ENCODE peak calls at places on chromosomes 11 and 22, in ten cellular contexts. H, Y, L, N, I, Z, E, O, C and R are unnamed samples.

GRCh38 chr11:119755351-119756071 is 26.5 kb upstream of the NECTIN1 start:
- DNase-seq in H (no peak), Y (no peak), L (no peak), N (no peak), I (no peak), Z (peak), E (no peak), O (no peak), C (no peak), R (peak)

GRCh38 chr11:115083129-115083823 is 404.9 kb downstream of the NXPE2 start:
- DNase-seq in H (no peak), Y (no peak), L (no peak), N (no peak), I (no peak), Z (peak), E (no peak), O (no peak), C (no peak), R (no peak)

GRCh38 chr11:65810046-65810868 is 23.4 kb downstream of the OVOL1 start:
- DNase-seq in H (no peak), Y (no peak), L (no peak), N (no peak), I (no peak), Z (no peak), E (no peak), O (no peak), C (no peak), R (no peak)

GRCh38 chr22:28801845-28802594 is 1.7 kb upstream of the XBP1 start:
- DNase-seq in H (no peak), Y (no peak), L (no peak), N (no peak), I (no peak), Z (no peak), E (no peak), O (no peak), C (no peak), R (peak)

GRCh38 chr11:75850787-75851186 is 35.8 kb downstream of the UVRAG start:
- DNase-seq in H (peak), Y (no peak), L (no peak), N (no peak), I (no peak), Z (peak), E (no peak), O (no peak), C (no peak), R (no peak)

GRCh38 chr22:39088688-39089032 is 8.4 kb upstream of the APOBEC3H start:
- DNase-seq in H (no peak), Y (no peak), L (no peak), N (no peak), I (no peak), Z (no peak), E (no peak), O (no peak), C (no peak), R (peak)

GRCh38 chr11:88320149-88320559 is 17.4 kb downstream of the CTSC start:
- DNase-seq in H (peak), Y (peak), L (no peak), N (peak), I (peak), Z (peak), E (no peak), O (no peak), C (no peak), R (peak)

GRCh38 chr11:71485466-71485865 is 32.5 kb downstream of the NADSYN1 start:
- DNase-seq in H (no peak), Y (no peak), L (peak), N (no peak), I (no peak), Z (no peak), E (peak), O (no peak), C (no peak), R (no peak)

GRCh38 chr11:94133752-94134151 is 5.1 kb downstream of the PANX1 start:
- DNase-seq in H (no peak), Y (no peak), L (no peak), N (no peak), I (no peak), Z (no peak), E (no peak), O (no peak), C (no peak), R (no peak)

GRCh38 chr22:24091551-24092420 is 80.7 kb downstream of the CABIN1 start:
- DNase-seq in H (no peak), Y (no peak), L (no peak), N (no peak), I (no peak), Z (no peak), E (peak), O (no peak), C (no peak), R (peak)

GRCh38 chr11:69195819-69196218 is 40.1 kb downstream of the SMIM38 start:
- DNase-seq in H (no peak), Y (peak), L (no peak), N (no peak), I (no peak), Z (no peak), E (no peak), O (no peak), C (no peak), R (peak)

GRCh38 chr11:72321381-72321996 is 77.5 kb upstream of the PHOX2A start:
- DNase-seq in H (peak), Y (no peak), L (no peak), N (peak), I (peak), Z (no peak), E (no peak), O (no peak), C (no peak), R (peak)

GRCh38 chr22:42270178-42270511 is 308 bp downstream of the TCF20 start:
- DNase-seq in H (no peak), Y (no peak), L (no peak), N (no peak), I (no peak), Z (no peak), E (no peak), O (peak), C (no peak), R (no peak)

GRCh38 chr22:28855355-28856094 is 27.8 kb upstream of the ZNRF3 start:
- DNase-seq in H (peak), Y (peak), L (peak), N (peak), I (peak), Z (peak), E (peak), O (peak), C (peak), R (peak)

GRCh38 chr11:59429924-59430516 is 3.8 kb upstream of the OR5A2 start:
- DNase-seq in H (peak), Y (peak), L (no peak), N (peak), I (peak), Z (peak), E (peak), O (peak), C (peak), R (peak)

GRCh38 chr11:15073361-15074205 is at the start of gene CALCB:
- DNase-seq in H (peak), Y (peak), L (no peak), N (peak), I (no peak), Z (peak), E (no peak), O (no peak), C (no peak), R (peak)

GRCh38 chr11:13954591-13954990 is 7.9 kb upstream of the SPON1 start:
- DNase-seq in H (no peak), Y (no peak), L (no peak), N (no peak), I (no peak), Z (no peak), E (no peak), O (no peak), C (no peak), R (no peak)

GRCh38 chr22:25029181-25029580 is 76.7 kb downstream of the KIAA1671 start:
- DNase-seq in H (no peak), Y (no peak), L (no peak), N (no peak), I (no peak), Z (no peak), E (no peak), O (no peak), C (no peak), R (peak)

GRCh38 chr11:101011881-101012280 is 117.7 kb downstream of the PGR start:
- DNase-seq in H (no peak), Y (no peak), L (no peak), N (no peak), I (no peak), Z (no peak), E (no peak), O (no peak), C (no peak), R (no peak)

GRCh38 chr11:63518548-63518947 is 12.7 kb downstream of the LGALS12 start:
- DNase-seq in H (peak), Y (no peak), L (no peak), N (peak), I (peak), Z (no peak), E (no peak), O (no peak), C (peak), R (no peak)

GRCh38 chr11:34104680-34105078 is 750 bp upstream of the NAT10 start:
- DNase-seq in H (no peak), Y (no peak), L (no peak), N (no peak), I (no peak), Z (no peak), E (no peak), O (no peak), C (no peak), R (no peak)

GRCh38 chr11:134539285-134539684 is 127.2 kb upstream of the B3GAT1 start:
- DNase-seq in H (no peak), Y (no peak), L (no peak), N (no peak), I (no peak), Z (no peak), E (no peak), O (no peak), C (no peak), R (no peak)

GRCh38 chr22:19713650-19714319 is 518 bp upstream of the SEPTIN5 start:
- DNase-seq in H (no peak), Y (peak), L (no peak), N (no peak), I (no peak), Z (no peak), E (no peak), O (no peak), C (no peak), R (peak)

GRCh38 chr22:42316988-42317387 is 46.5 kb upstream of the TCF20 start:
- DNase-seq in H (peak), Y (peak), L (no peak), N (peak), I (no peak), Z (peak), E (no peak), O (no peak), C (peak), R (no peak)

GRCh38 chr22:19822301-19823117 is 32.2 kb downstream of the GNB1L start:
- DNase-seq in H (no peak), Y (peak), L (no peak), N (no peak), I (no peak), Z (no peak), E (no peak), O (no peak), C (no peak), R (no peak)

GRCh38 chr22:36081023-36081431 is 52.4 kb upstream of the RBFOX2 start:
- DNase-seq in H (peak), Y (peak), L (no peak), N (peak), I (peak), Z (no peak), E (peak), O (no peak), C (peak), R (peak)

GRCh38 chr11:70771099-70771885 is 373.0 kb downstream of the CTTN start:
- DNase-seq in H (no peak), Y (no peak), L (no peak), N (no peak), I (no peak), Z (no peak), E (no peak), O (no peak), C (no peak), R (peak)

GRCh38 chr22:24859587-24859986 is 53.6 kb downstream of the SGSM1 start:
- DNase-seq in H (no peak), Y (no peak), L (no peak), N (no peak), I (no peak), Z (no peak), E (no peak), O (no peak), C (no peak), R (peak)

GRCh38 chr11:77454867-77455655 is 18.8 kb downstream of the PAK1 start:
- DNase-seq in H (no peak), Y (no peak), L (no peak), N (no peak), I (no peak), Z (no peak), E (no peak), O (no peak), C (no peak), R (no peak)

GRCh38 chr22:28021998-28022660 is 103.1 kb upstream of the PITPNB start:
- DNase-seq in H (no peak), Y (no peak), L (no peak), N (no peak), I (no peak), Z (no peak), E (peak), O (no peak), C (no peak), R (peak)

GRCh38 chr11:2742201-2742600 is 42.4 kb upstream of the KCNQ1OT1 start:
- DNase-seq in H (no peak), Y (no peak), L (no peak), N (no peak), I (no peak), Z (no peak), E (no peak), O (no peak), C (no peak), R (peak)

GRCh38 chr11:33160147-33160546 is 1.1 kb downstream of the CSTF3 start:
- DNase-seq in H (peak), Y (peak), L (no peak), N (peak), I (peak), Z (peak), E (no peak), O (no peak), C (no peak), R (peak)

GRCh38 chr11:123300874-123301695 is 106.0 kb upstream of the CLMP start:
- DNase-seq in H (peak), Y (no peak), L (no peak), N (peak), I (no peak), Z (no peak), E (no peak), O (peak), C (peak), R (no peak)

GRCh38 chr11:73365352-73366264 is 10.6 kb upstream of the RELT start:
- DNase-seq in H (no peak), Y (no peak), L (no peak), N (no peak), I (no peak), Z (no peak), E (no peak), O (no peak), C (no peak), R (no peak)

GRCh38 chr22:50125029-50125428 is 35.2 kb downstream of the MOV10L1 start:
- DNase-seq in H (no peak), Y (no peak), L (no peak), N (no peak), I (no peak), Z (no peak), E (no peak), O (no peak), C (no peak), R (no peak)

GRCh38 chr11:91749231-91749630 is 475.4 kb upstream of the FAT3 start:
- DNase-seq in H (no peak), Y (no peak), L (no peak), N (no peak), I (no peak), Z (no peak), E (no peak), O (no peak), C (no peak), R (no peak)

GRCh38 chr22:24681236-24681635 is 78.2 kb downstream of the GGT1 start:
- DNase-seq in H (peak), Y (no peak), L (no peak), N (peak), I (peak), Z (no peak), E (no peak), O (no peak), C (peak), R (peak)

GRCh38 chr11:105000167-105000566 is 22.8 kb downstream of the CASP5 start:
- DNase-seq in H (peak), Y (no peak), L (no peak), N (no peak), I (peak), Z (peak), E (peak), O (peak), C (no peak), R (no peak)

GRCh38 chr11:74055938-74056337 is 47.1 kb upstream of the UCP3 start:
- DNase-seq in H (peak), Y (no peak), L (peak), N (peak), I (peak), Z (no peak), E (no peak), O (peak), C (peak), R (peak)

GRCh38 chr11:111913031-111913861 is 712 bp downstream of the HSPB2 start:
- DNase-seq in H (no peak), Y (no peak), L (peak), N (no peak), I (no peak), Z (no peak), E (no peak), O (no peak), C (no peak), R (peak)
- H3K4me3 ChIP-seq in H (no peak), Y (no peak), L (peak), N (no peak), I (no peak), Z (no peak), E (no peak), O (no peak), C (no peak), R (peak)

GRCh38 chr22:32805586-32805881 is 4.0 kb downstream of the TIMP3 start:
- DNase-seq in H (no peak), Y (no peak), L (no peak), N (no peak), I (no peak), Z (no peak), E (no peak), O (no peak), C (no peak), R (no peak)
- H3K4me3 ChIP-seq in H (no peak), Y (no peak), L (peak), N (no peak), I (no peak), Z (no peak), E (no peak), O (no peak), C (no peak), R (peak)

GRCh38 chr11:95984035-95984434 is 60.1 kb upstream of the MTMR2 start:
- DNase-seq in H (no peak), Y (no peak), L (no peak), N (no peak), I (no peak), Z (no peak), E (no peak), O (no peak), C (no peak), R (no peak)

GRCh38 chr11:95989780-95990179 is 65.9 kb upstream of the MTMR2 start:
- DNase-seq in H (no peak), Y (no peak), L (no peak), N (no peak), I (no peak), Z (no peak), E (no peak), O (no peak), C (no peak), R (no peak)

GRCh38 chr11:95989216-95989615 is 65.3 kb upstream of the MTMR2 start:
- DNase-seq in H (no peak), Y (no peak), L (no peak), N (no peak), I (no peak), Z (no peak), E (no peak), O (no peak), C (no peak), R (no peak)

GRCh38 chr11:95991101-95991500 is 67.2 kb upstream of the MTMR2 start:
- DNase-seq in H (no peak), Y (no peak), L (no peak), N (peak), I (no peak), Z (no peak), E (no peak), O (no peak), C (no peak), R (no peak)

DNA sequence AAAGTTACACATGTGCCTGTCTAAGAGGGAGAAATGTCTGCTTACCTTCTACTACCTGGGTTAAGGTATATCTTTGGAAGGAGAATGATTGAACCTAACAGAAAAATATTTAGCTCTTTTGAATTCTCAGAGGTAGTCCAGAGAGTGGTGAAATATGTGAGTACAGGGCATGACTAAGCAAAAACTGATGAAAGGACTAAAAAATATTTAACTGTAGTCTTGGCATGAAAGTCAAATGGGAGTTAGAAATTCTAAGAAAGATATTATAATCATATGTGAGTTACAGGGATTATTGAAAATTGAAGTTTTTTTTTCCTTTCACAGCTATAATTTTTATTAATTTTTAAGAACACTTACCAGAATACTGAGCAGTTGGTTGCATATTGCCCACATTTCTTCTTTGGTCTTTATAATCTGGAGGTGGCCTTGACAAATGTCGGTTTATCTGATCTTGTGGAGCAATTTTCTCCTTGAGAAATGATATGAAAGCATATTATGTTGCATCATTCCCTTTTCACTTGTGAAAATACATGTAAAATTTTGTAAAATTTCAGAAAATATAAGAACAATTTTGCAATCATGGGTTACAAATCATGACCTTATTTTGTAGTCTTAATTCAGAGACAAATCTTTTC is 61.4 kb upstream of the MTMR2 start:
- DNase-seq in H (peak), Y (no peak), L (no peak), N (peak), I (no peak), Z (no peak), E (no peak), O (no peak), C (no peak), R (no peak)
- H3K4me3 ChIP-seq in H (no peak), Y (no peak), L (no peak), N (no peak), I (no peak), Z (no peak), E (no peak), O (no peak), C (no peak), R (no peak)

GRCh38 chr11:56659755-56660154 is 3.7 kb upstream of the OR5AR1 start:
- DNase-seq in H (no peak), Y (no peak), L (no peak), N (no peak), I (no peak), Z (no peak), E (no peak), O (no peak), C (no peak), R (no peak)
- H3K4me3 ChIP-seq in H (no peak), Y (no peak), L (no peak), N (no peak), I (no peak), Z (no peak), E (no peak), O (no peak), C (no peak), R (no peak)

GRCh38 chr22:40819741-40820140 is 595 bp upstream of the SLC25A17 start:
- DNase-seq in H (peak), Y (no peak), L (no peak), N (no peak), I (no peak), Z (peak), E (no peak), O (no peak), C (no peak), R (peak)

GRCh38 chr22:40813912-40814315 is 5.2 kb downstream of the SLC25A17 start:
- DNase-seq in H (no peak), Y (no peak), L (no peak), N (no peak), I (no peak), Z (no peak), E (no peak), O (no peak), C (no peak), R (no peak)

GRCh38 chr22:40818747-40819662 is at the start of gene SLC25A17:
- DNase-seq in H (peak), Y (peak), L (peak), N (peak), I (peak), Z (peak), E (peak), O (peak), C (peak), R (peak)

GRCh38 chr22:40817737-40818136 is 1.4 kb downstream of the SLC25A17 start:
- DNase-seq in H (no peak), Y (no peak), L (no peak), N (no peak), I (no peak), Z (no peak), E (no peak), O (no peak), C (no peak), R (no peak)

GRCh38 chr22:40818192-40818746 is 877 bp downstream of the SLC25A17 start:
- DNase-seq in H (no peak), Y (no peak), L (no peak), N (no peak), I (no peak), Z (no peak), E (no peak), O (no peak), C (no peak), R (no peak)
- H3K4me3 ChIP-seq in H (peak), Y (peak), L (peak), N (peak), I (peak), Z (peak), E (peak), O (peak), C (peak), R (peak)

GRCh38 chr22:17336061-17336460 is 33.2 kb upstream of the CECR2 start:
- DNase-seq in H (no peak), Y (no peak), L (no peak), N (no peak), I (no peak), Z (no peak), E (no peak), O (no peak), C (no peak), R (no peak)
- H3K4me3 ChIP-seq in H (no peak), Y (no peak), L (no peak), N (no peak), I (no peak), Z (no peak), E (no peak), O (no peak), C (no peak), R (no peak)

DNA sequence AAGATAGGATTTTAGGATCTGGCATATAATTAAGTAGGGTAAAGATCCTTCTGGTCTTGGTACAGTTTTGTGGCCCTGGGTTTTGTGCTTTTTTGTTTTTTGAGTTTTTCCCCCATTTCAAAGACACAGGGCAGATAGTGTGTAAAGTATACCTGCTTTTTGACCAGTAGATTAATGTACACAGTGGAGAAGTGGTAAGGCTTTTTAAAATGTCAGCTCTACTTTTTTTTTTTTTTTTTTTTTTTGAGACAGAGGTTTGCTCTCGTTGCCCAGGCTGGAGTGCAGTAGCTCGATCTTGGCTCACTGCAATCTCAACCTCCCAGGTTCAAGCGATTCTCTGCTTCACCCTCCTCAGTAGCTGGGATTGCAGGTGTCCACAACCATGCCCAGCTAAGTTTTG is 4.0 kb downstream of the EP300 start:
- DNase-seq in H (no peak), Y (no peak), L (no peak), N (no peak), I (no peak), Z (no peak), E (no peak), O (no peak), C (no peak), R (no peak)
- H3K4me3 ChIP-seq in H (no peak), Y (no peak), L (no peak), N (no peak), I (no peak), Z (no peak), E (no peak), O (no peak), C (no peak), R (no peak)